ENCODE peak calls at places on chromosomes 2 and 18, in seven cellular contexts. C is amniotic epithelial cell; L is neural crest cell; F is heart left ventricle; Q is NCI-H774; Z is cerebellar cortex; T is stimulated activated CD8-positive, alpha-beta memory T cell treated with anti-CD3 and anti-CD28 coated beads, Interleukin-7, amount 100 ng/mL, for 1 hour. X is an unnamed sample.
A peak's percentile ranks its signal among the peaks of the same experiment; 100 is the strongest.

GRCh38 chr2:39455826-39456225 is 18.7 kb upstream of the MAP4K3 start:
- DNase-seq in C (peak; percentile 81), L (no peak), F (no peak), Q (no peak), Z (no peak), T (no peak), X (peak; percentile 82)

GRCh38 chr18:78138993-78139496 is 840.6 kb upstream of the SALL3 start:
- DNase-seq in C (no peak), L (no peak), F (no peak), Q (peak; percentile 32), Z (no peak), T (no peak), X (no peak)

GRCh38 chr2:105660489-105660888 is 84.2 kb upstream of the NCK2 start:
- DNase-seq in C (no peak), L (no peak), F (no peak), Q (no peak), Z (no peak), T (no peak), X (no peak)

GRCh38 chr2:128441341-128442052 is 122.8 kb upstream of the HS6ST1 start:
- DNase-seq in C (no peak), L (no peak), F (no peak), Q (no peak), Z (no peak), T (no peak), X (no peak)

GRCh38 chr2:45273412-45274189 is 264.3 kb upstream of the SIX2 start:
- DNase-seq in C (no peak), L (no peak), F (no peak), Q (peak; percentile 85), Z (no peak), T (no peak), X (no peak)

GRCh38 chr2:20049631-20050030 is 1.8 kb downstream of the LAPTM4A start:
- DNase-seq in C (no peak), L (no peak), F (no peak), Q (no peak), Z (peak; percentile 15), T (no peak), X (peak; percentile 43)

GRCh38 chr2:37588316-37588777 is 83.1 kb downstream of the CDC42EP3 start:
- DNase-seq in C (no peak), L (no peak), F (no peak), Q (no peak), Z (no peak), T (no peak), X (no peak)

GRCh38 chr18:11752116-11752911 is 63.2 kb downstream of the GNAL start:
- DNase-seq in C (no peak), L (peak; percentile 12), F (no peak), Q (no peak), Z (no peak), T (no peak), X (peak; percentile 53)

GRCh38 chr18:2927745-2928144 is 80.9 kb downstream of the EMILIN2 start:
- DNase-seq in C (no peak), L (no peak), F (no peak), Q (no peak), Z (no peak), T (no peak), X (no peak)

GRCh38 chr18:23852236-23853045 is 162.1 kb upstream of the TTC39C start:
- DNase-seq in C (no peak), L (no peak), F (no peak), Q (no peak), Z (no peak), T (no peak), X (no peak)

GRCh38 chr2:96340493-96341414 is 5.2 kb downstream of the NCAPH start:
- DNase-seq in C (peak; percentile 72), L (no peak), F (no peak), Q (no peak), Z (no peak), T (no peak), X (peak; percentile 77)

GRCh38 chr18:26190506-26190905 is 35.7 kb upstream of the TAF4B start:
- DNase-seq in C (no peak), L (no peak), F (no peak), Q (no peak), Z (no peak), T (no peak), X (no peak)

GRCh38 chr2:205665791-205666190 is 16.5 kb upstream of the NRP2 start:
- DNase-seq in C (no peak), L (no peak), F (no peak), Q (no peak), Z (no peak), T (no peak), X (no peak)

GRCh38 chr2:151632993-151633592 is 101.2 kb downstream of the NEB start:
- DNase-seq in C (peak; percentile 14), L (no peak), F (no peak), Q (no peak), Z (peak; percentile 8), T (no peak), X (peak; percentile 52)

GRCh38 chr2:1319393-1319792 is 93.9 kb upstream of the TPO start:
- DNase-seq in C (no peak), L (no peak), F (no peak), Q (no peak), Z (no peak), T (no peak), X (no peak)

GRCh38 chr2:127371037-127371436 is 16.7 kb downstream of the MAP3K2 start:
- DNase-seq in C (no peak), L (no peak), F (peak; percentile 36), Q (no peak), Z (peak; percentile 32), T (no peak), X (no peak)

GRCh38 chr2:185807351-185807750 is 68.7 kb downstream of the FSIP2 start:
- DNase-seq in C (peak; percentile 95), L (no peak), F (no peak), Q (no peak), Z (no peak), T (no peak), X (no peak)

GRCh38 chr2:186697536-186697935 is 3.7 kb downstream of the FAM171B start:
- DNase-seq in C (no peak), L (no peak), F (no peak), Q (no peak), Z (no peak), T (no peak), X (no peak)

GRCh38 chr18:48354746-48355260 is 54.4 kb downstream of the ZBTB7C start:
- DNase-seq in C (no peak), L (no peak), F (no peak), Q (no peak), Z (no peak), T (no peak), X (no peak)

GRCh38 chr18:770583-770961 is 41.5 kb downstream of the YES1 start:
- DNase-seq in C (no peak), L (no peak), F (no peak), Q (no peak), Z (no peak), T (no peak), X (no peak)

GRCh38 chr2:175310813-175311504 is 129.4 kb upstream of the ATP5MC3 start:
- DNase-seq in C (no peak), L (no peak), F (no peak), Q (no peak), Z (no peak), T (no peak), X (no peak)

GRCh38 chr18:13159579-13159978 is 59.0 kb upstream of the LDLRAD4 start:
- DNase-seq in C (peak; percentile 60), L (peak; percentile 57), F (no peak), Q (peak; percentile 17), Z (peak; percentile 46), T (no peak), X (peak; percentile 85)

GRCh38 chr2:232203166-232203891 is 175.2 kb upstream of the ALPP start:
- DNase-seq in C (no peak), L (no peak), F (no peak), Q (no peak), Z (no peak), T (no peak), X (peak; percentile 9)

GRCh38 chr2:223880779-223881178 is 43.4 kb upstream of the AP1S3 start:
- DNase-seq in C (no peak), L (no peak), F (no peak), Q (no peak), Z (no peak), T (no peak), X (no peak)

GRCh38 chr2:9740382-9741040 is 102.8 kb upstream of the TAF1B start:
- DNase-seq in C (no peak), L (no peak), F (no peak), Q (no peak), Z (no peak), T (no peak), X (no peak)

GRCh38 chr2:96553176-96553956 is 16.8 kb downstream of the ARID5A start:
- DNase-seq in C (no peak), L (no peak), F (no peak), Q (no peak), Z (no peak), T (no peak), X (no peak)

GRCh38 chr2:3305952-3306351 is 71.7 kb downstream of the EIPR1 start:
- DNase-seq in C (no peak), L (no peak), F (no peak), Q (no peak), Z (no peak), T (no peak), X (no peak)

GRCh38 chr2:74227646-74228045 is 29.2 kb downstream of the MTHFD2 start:
- DNase-seq in C (no peak), L (no peak), F (no peak), Q (no peak), Z (no peak), T (no peak), X (no peak)

GRCh38 chr18:32552421-32553030 is 81.8 kb upstream of the GAREM1 start:
- DNase-seq in C (peak; percentile 68), L (peak; percentile 33), F (peak; percentile 45), Q (peak; percentile 76), Z (peak; percentile 76), T (peak; percentile 3), X (peak; percentile 90)

GRCh38 chr2:235940330-235940729 is 227.9 kb downstream of the GBX2 start:
- DNase-seq in C (peak; percentile 97), L (no peak), F (peak; percentile 42), Q (no peak), Z (peak; percentile 56), T (no peak), X (peak; percentile 99)

GRCh38 chr2:152174574-152174973 is 989 bp downstream of the STAM2 start:
- DNase-seq in C (no peak), L (no peak), F (no peak), Q (no peak), Z (no peak), T (no peak), X (no peak)

GRCh38 chr2:201546576-201546975 is 95.0 kb downstream of the STRADB start:
- DNase-seq in C (no peak), L (no peak), F (no peak), Q (no peak), Z (no peak), T (no peak), X (peak; percentile 53)

GRCh38 chr2:112706170-112706664 is 14.6 kb upstream of the NT5DC4 start:
- DNase-seq in C (peak; percentile 99), L (no peak), F (no peak), Q (no peak), Z (no peak), T (no peak), X (peak; percentile 77)

GRCh38 chr18:70037453-70038061 is 89.9 kb upstream of the CD226 start:
- DNase-seq in C (no peak), L (no peak), F (no peak), Q (no peak), Z (no peak), T (no peak), X (no peak)

GRCh38 chr2:120684691-120685402 is 50.8 kb upstream of the GLI2 start:
- DNase-seq in C (peak; percentile 73), L (no peak), F (no peak), Q (no peak), Z (no peak), T (no peak), X (no peak)

GRCh38 chr2:233061591-233062446 is 1.7 kb downstream of the INPP5D start:
- DNase-seq in C (no peak), L (peak; percentile 23), F (peak; percentile 63), Q (no peak), Z (no peak), T (no peak), X (peak; percentile 42)

GRCh38 chr2:101655941-101656422 is 41.5 kb upstream of the MAP4K4 start:
- DNase-seq in C (peak; percentile 83), L (no peak), F (no peak), Q (no peak), Z (no peak), T (no peak), X (peak; percentile 21)

GRCh38 chr2:11901351-11902069 is 155.1 kb downstream of the LPIN1 start:
- DNase-seq in C (no peak), L (no peak), F (no peak), Q (no peak), Z (no peak), T (no peak), X (no peak)